ENCODE peak calls at places on chromosomes 13 and 19, in ten cellular contexts. J, U, Q, I, B, O, K, D, T and Z are unnamed samples.

GRCh38 chr19:4206818-4207484 is 22.4 kb upstream of the EBI3 start:
- DNase-seq in J (no peak), U (no peak), Q (no peak), I (no peak), B (no peak), O (no peak), K (no peak), D (no peak), T (peak; percentile 62), Z (no peak)

GRCh38 chr19:30324982-30325381 is 47.2 kb upstream of the ZNF536 start:
- DNase-seq in J (no peak), U (no peak), Q (no peak), I (no peak), B (no peak), O (no peak), K (no peak), D (no peak), T (no peak), Z (no peak)

GRCh38 chr13:99614465-99614885 is 113.2 kb downstream of the TM9SF2 start:
- DNase-seq in J (no peak), U (no peak), Q (peak; percentile 32), I (no peak), B (peak; percentile 56), O (peak; percentile 14), K (no peak), D (no peak), T (peak; percentile 65), Z (no peak)

GRCh38 chr13:33743438-33744368 is 74.2 kb upstream of the RFC3 start:
- DNase-seq in J (no peak), U (no peak), Q (no peak), I (no peak), B (no peak), O (peak; percentile 6), K (no peak), D (no peak), T (no peak), Z (no peak)

GRCh38 chr19:772730-773436 is 22.0 kb downstream of the MISP start:
- DNase-seq in J (no peak), U (no peak), Q (no peak), I (no peak), B (no peak), O (no peak), K (no peak), D (no peak), T (no peak), Z (no peak)

GRCh38 chr13:88144580-88144979 is 473.4 kb downstream of the SLITRK5 start:
- DNase-seq in J (no peak), U (no peak), Q (no peak), I (no peak), B (no peak), O (no peak), K (no peak), D (no peak), T (no peak), Z (no peak)

GRCh38 chr19:51431124-51431523 is 13.7 kb upstream of the SIGLEC10 start:
- DNase-seq in J (no peak), U (no peak), Q (no peak), I (no peak), B (no peak), O (no peak), K (no peak), D (no peak), T (no peak), Z (no peak)

GRCh38 chr19:8212212-8212611 is 3.0 kb downstream of the CERS4 start:
- DNase-seq in J (no peak), U (no peak), Q (no peak), I (no peak), B (no peak), O (no peak), K (no peak), D (no peak), T (no peak), Z (no peak)

GRCh38 chr19:15123900-15124299 is 16.7 kb downstream of the SYDE1 start:
- DNase-seq in J (no peak), U (no peak), Q (peak; percentile 43), I (no peak), B (no peak), O (no peak), K (no peak), D (no peak), T (no peak), Z (no peak)

GRCh38 chr19:55447421-55448174 is 4.5 kb upstream of the SHISA7 start:
- DNase-seq in J (no peak), U (no peak), Q (peak; percentile 67), I (no peak), B (no peak), O (no peak), K (no peak), D (no peak), T (peak; percentile 57), Z (no peak)

GRCh38 chr19:34957830-34958751 is 5.9 kb downstream of the ZNF792 start:
- DNase-seq in J (no peak), U (no peak), Q (no peak), I (no peak), B (no peak), O (no peak), K (no peak), D (no peak), T (no peak), Z (no peak)

GRCh38 chr13:110258876-110259631 is 47.9 kb downstream of the COL4A1 start:
- DNase-seq in J (no peak), U (no peak), Q (no peak), I (no peak), B (no peak), O (no peak), K (no peak), D (no peak), T (no peak), Z (no peak)

GRCh38 chr13:97256343-97256783 is 34.2 kb downstream of the MBNL2 start:
- DNase-seq in J (no peak), U (no peak), Q (no peak), I (no peak), B (no peak), O (no peak), K (no peak), D (peak; percentile 91), T (peak; percentile 75), Z (no peak)

GRCh38 chr19:12495002-12495802 is 10.6 kb upstream of the ZNF709 start:
- DNase-seq in J (peak; percentile 89), U (peak; percentile 87), Q (peak; percentile 97), I (peak; percentile 90), B (peak; percentile 96), O (peak; percentile 93), K (peak; percentile 90), D (peak; percentile 84), T (peak; percentile 88), Z (peak; percentile 91)

GRCh38 chr13:73991884-73992283 is 142.3 kb downstream of the KLF12 start:
- DNase-seq in J (no peak), U (no peak), Q (no peak), I (no peak), B (no peak), O (no peak), K (no peak), D (no peak), T (no peak), Z (no peak)

GRCh38 chr13:52405767-52406494 is at the start of gene THSD1:
- DNase-seq in J (no peak), U (no peak), Q (peak; percentile 40), I (peak; percentile 2), B (peak; percentile 34), O (peak; percentile 4), K (no peak), D (no peak), T (no peak), Z (peak; percentile 51)

GRCh38 chr13:101417043-101417406 is 717 bp upstream of the NALCN start:
- DNase-seq in J (no peak), U (no peak), Q (peak; percentile 49), I (no peak), B (no peak), O (no peak), K (no peak), D (peak; percentile 70), T (no peak), Z (no peak)

GRCh38 chr13:91955546-91956355 is 557.3 kb downstream of the GPC5 start:
- DNase-seq in J (no peak), U (no peak), Q (no peak), I (no peak), B (no peak), O (no peak), K (no peak), D (no peak), T (no peak), Z (no peak)

GRCh38 chr13:100063333-100063732 is 25.6 kb upstream of the PCCA start:
- DNase-seq in J (no peak), U (no peak), Q (no peak), I (no peak), B (no peak), O (no peak), K (no peak), D (no peak), T (no peak), Z (no peak)

GRCh38 chr19:35822579-35822978 is 9.9 kb upstream of the PRODH2 start:
- DNase-seq in J (no peak), U (no peak), Q (no peak), I (no peak), B (no peak), O (no peak), K (no peak), D (no peak), T (peak; percentile 32), Z (no peak)

GRCh38 chr13:46297338-46297737 is 85.6 kb downstream of the LRRC63 start:
- DNase-seq in J (no peak), U (no peak), Q (no peak), I (no peak), B (no peak), O (peak; percentile 18), K (no peak), D (peak; percentile 34), T (no peak), Z (no peak)

GRCh38 chr13:111338841-111339240 is 18.4 kb downstream of the TEX29 start:
- DNase-seq in J (no peak), U (no peak), Q (no peak), I (no peak), B (no peak), O (no peak), K (no peak), D (no peak), T (no peak), Z (no peak)

GRCh38 chr13:44044544-44045178 is 165.0 kb downstream of the LACC1 start:
- DNase-seq in J (no peak), U (no peak), Q (no peak), I (no peak), B (no peak), O (no peak), K (no peak), D (peak; percentile 34), T (no peak), Z (no peak)

GRCh38 chr13:97275265-97275664 is 53.1 kb downstream of the MBNL2 start:
- DNase-seq in J (no peak), U (no peak), Q (no peak), I (no peak), B (no peak), O (no peak), K (no peak), D (peak; percentile 84), T (no peak), Z (no peak)

GRCh38 chr19:53076984-53077383 is 26.2 kb downstream of the ZNF160 start:
- DNase-seq in J (no peak), U (no peak), Q (peak; percentile 44), I (no peak), B (no peak), O (no peak), K (peak; percentile 35), D (peak; percentile 60), T (peak; percentile 27), Z (peak; percentile 16)

GRCh38 chr19:17109962-17110598 is 34.5 kb downstream of the MYO9B start:
- DNase-seq in J (no peak), U (no peak), Q (no peak), I (no peak), B (no peak), O (peak; percentile 20), K (no peak), D (no peak), T (no peak), Z (peak; percentile 35)

GRCh38 chr13:19592657-19593175 is 31.4 kb upstream of the TPTE2 start:
- DNase-seq in J (no peak), U (no peak), Q (no peak), I (no peak), B (no peak), O (no peak), K (no peak), D (no peak), T (no peak), Z (no peak)

GRCh38 chr19:46731007-46731501 is 14.1 kb upstream of the PRKD2 start:
- DNase-seq in J (no peak), U (no peak), Q (peak; percentile 8), I (no peak), B (no peak), O (no peak), K (no peak), D (peak; percentile 96), T (peak; percentile 87), Z (no peak)